ENCODE peak calls at places on chromosomes 6 and 20, in nine cellular contexts. P, Z, U, N, A, Q, T, G and B are unnamed samples.

GRCh38 chr6:89966250-89966588 is 72.0 kb downstream of the GJA10 start:
- DNase-seq in P (no peak), Z (no peak), U (no peak), N (no peak), A (no peak), Q (no peak), T (no peak), G (no peak), B (no peak)

GRCh38 chr6:154386848-154387717 is 30.5 kb upstream of the IPCEF1 start:
- DNase-seq in P (no peak), Z (peak), U (no peak), N (no peak), A (no peak), Q (no peak), T (peak), G (no peak), B (no peak)

GRCh38 chr6:40997256-40997957 is 41.6 kb downstream of the UNC5CL start:
- DNase-seq in P (no peak), Z (no peak), U (no peak), N (no peak), A (no peak), Q (no peak), T (peak), G (no peak), B (no peak)

GRCh38 chr20:64137598-64138031 is 26.6 kb upstream of the MYT1 start:
- DNase-seq in P (no peak), Z (no peak), U (peak), N (peak), A (no peak), Q (no peak), T (no peak), G (no peak), B (no peak)

GRCh38 chr20:36975085-36975829 is 23.7 kb upstream of the SAMHD1 start:
- DNase-seq in P (no peak), Z (no peak), U (no peak), N (no peak), A (peak), Q (no peak), T (no peak), G (peak), B (no peak)

GRCh38 chr20:23528867-23529431 is 38.0 kb downstream of the CST8 start:
- DNase-seq in P (no peak), Z (no peak), U (no peak), N (no peak), A (no peak), Q (no peak), T (no peak), G (no peak), B (no peak)

GRCh38 chr6:29552512-29553051 is 7.0 kb downstream of the UBD start:
- DNase-seq in P (no peak), Z (peak), U (no peak), N (no peak), A (no peak), Q (no peak), T (peak), G (no peak), B (no peak)

GRCh38 chr6:69848552-69848951 is 17.8 kb upstream of the COL19A1 start:
- DNase-seq in P (no peak), Z (no peak), U (no peak), N (no peak), A (no peak), Q (no peak), T (no peak), G (no peak), B (no peak)

GRCh38 chr6:108115598-108116058 is 41.1 kb upstream of the OSTM1 start:
- DNase-seq in P (peak), Z (peak), U (peak), N (peak), A (no peak), Q (no peak), T (peak), G (no peak), B (no peak)

GRCh38 chr20:25310268-25310920 is 62.5 kb downstream of the PYGB start:
- DNase-seq in P (no peak), Z (peak), U (peak), N (no peak), A (no peak), Q (peak), T (peak), G (no peak), B (no peak)

GRCh38 chr6:46014511-46015118 is 1.0 kb downstream of the CLIC5 start:
- DNase-seq in P (peak), Z (no peak), U (peak), N (peak), A (peak), Q (no peak), T (no peak), G (no peak), B (peak)

GRCh38 chr20:61546641-61547040 is 294.6 kb downstream of the CDH4 start:
- DNase-seq in P (no peak), Z (no peak), U (no peak), N (no peak), A (no peak), Q (no peak), T (no peak), G (no peak), B (no peak)

GRCh38 chr20:24769878-24770627 is 179.0 kb upstream of the CST7 start:
- DNase-seq in P (no peak), Z (no peak), U (peak), N (no peak), A (no peak), Q (no peak), T (no peak), G (no peak), B (no peak)

GRCh38 chr6:9621276-9621675 is 793.6 kb downstream of the TFAP2A start:
- DNase-seq in P (no peak), Z (no peak), U (no peak), N (no peak), A (no peak), Q (no peak), T (peak), G (no peak), B (no peak)

GRCh38 chr6:1695546-1696494 is 86.1 kb downstream of the FOXC1 start:
- DNase-seq in P (no peak), Z (no peak), U (peak), N (no peak), A (no peak), Q (no peak), T (no peak), G (no peak), B (no peak)

GRCh38 chr6:67285770-67286495 is 1349.1 kb upstream of the ADGRB3 start:
- DNase-seq in P (no peak), Z (no peak), U (no peak), N (no peak), A (no peak), Q (no peak), T (no peak), G (no peak), B (no peak)

GRCh38 chr6:126937426-126937825 is 181.0 kb upstream of the RSPO3 start:
- DNase-seq in P (no peak), Z (no peak), U (no peak), N (no peak), A (no peak), Q (no peak), T (peak), G (no peak), B (no peak)

GRCh38 chr6:146014233-146014632 is 14.6 kb upstream of the GRM1 start:
- DNase-seq in P (no peak), Z (no peak), U (no peak), N (no peak), A (no peak), Q (no peak), T (no peak), G (no peak), B (no peak)

GRCh38 chr6:142756215-142756630 is 188.8 kb downstream of the HIVEP2 start:
- DNase-seq in P (no peak), Z (no peak), U (no peak), N (no peak), A (no peak), Q (no peak), T (peak), G (no peak), B (no peak)

GRCh38 chr6:44388135-44388487 is 605 bp downstream of the CDC5L start:
- DNase-seq in P (no peak), Z (no peak), U (no peak), N (no peak), A (no peak), Q (no peak), T (no peak), G (no peak), B (no peak)

GRCh38 chr6:139858444-139858843 is 484.0 kb upstream of the CITED2 start:
- DNase-seq in P (no peak), Z (no peak), U (no peak), N (no peak), A (no peak), Q (no peak), T (no peak), G (no peak), B (no peak)

GRCh38 chr20:63733117-63733516 is 3.3 kb upstream of the LIME1 start:
- DNase-seq in P (no peak), Z (no peak), U (no peak), N (no peak), A (no peak), Q (no peak), T (no peak), G (no peak), B (no peak)

GRCh38 chr20:50408526-50409364 is 101.4 kb upstream of the PTPN1 start:
- DNase-seq in P (no peak), Z (no peak), U (no peak), N (no peak), A (no peak), Q (no peak), T (no peak), G (no peak), B (no peak)

GRCh38 chr6:89475634-89476033 is 42.7 kb downstream of the ANKRD6 start:
- DNase-seq in P (no peak), Z (no peak), U (no peak), N (no peak), A (peak), Q (no peak), T (peak), G (no peak), B (no peak)

GRCh38 chr20:44610313-44610965 is 28.1 kb downstream of the PKIG start:
- DNase-seq in P (no peak), Z (no peak), U (no peak), N (no peak), A (peak), Q (no peak), T (no peak), G (no peak), B (no peak)

GRCh38 chr6:22880686-22881433 is 311.5 kb downstream of the HDGFL1 start:
- DNase-seq in P (no peak), Z (peak), U (no peak), N (no peak), A (no peak), Q (no peak), T (peak), G (no peak), B (no peak)

GRCh38 chr6:165663283-165663735 is 268 bp upstream of the PDE10A start:
- DNase-seq in P (peak), Z (no peak), U (peak), N (no peak), A (no peak), Q (no peak), T (peak), G (no peak), B (peak)

GRCh38 chr6:25641940-25642666 is 9.9 kb upstream of the SCGN start:
- DNase-seq in P (no peak), Z (no peak), U (no peak), N (no peak), A (no peak), Q (no peak), T (no peak), G (no peak), B (no peak)

GRCh38 chr20:63332488-63333240 is 28.5 kb downstream of the CHRNA4 start:
- DNase-seq in P (no peak), Z (no peak), U (peak), N (no peak), A (no peak), Q (no peak), T (no peak), G (no peak), B (no peak)

GRCh38 chr6:105825210-105825609 is 260.9 kb upstream of the PRDM1 start:
- DNase-seq in P (no peak), Z (no peak), U (no peak), N (no peak), A (no peak), Q (no peak), T (no peak), G (no peak), B (no peak)

GRCh38 chr6:45830441-45831139 is 185.1 kb downstream of the CLIC5 start:
- DNase-seq in P (no peak), Z (no peak), U (no peak), N (no peak), A (no peak), Q (no peak), T (no peak), G (no peak), B (no peak)